ENCODE peak calls at places on chromosome 5, in six cellular contexts. Y is GM12891, W is K562, E is HepG2, V is H1, R is GM12878. L is an unnamed sample.

GRCh38 chr5:67963789-67964519 is 251.6 kb upstream of the PIK3R1 start:
- DNase-seq in V (no peak), W (no peak), Y (no peak), R (no peak), E (no peak), L (no peak)

GRCh38 chr5:120614512-120614911 is 150.4 kb downstream of the PRR16 start:
- DNase-seq in R (no peak), E (no peak), Y (no peak), W (no peak), V (no peak), L (no peak)

GRCh38 chr5:17992296-17992695 is 358.0 kb downstream of the TAF11L14 start:
- DNase-seq in Y (no peak), R (no peak), E (no peak), W (no peak), V (no peak), L (no peak)

GRCh38 chr5:159616967-159617366 is 286.7 kb upstream of the IL12B start:
- DNase-seq in Y (no peak), E (no peak), R (no peak), V (no peak), W (no peak), L (no peak)

GRCh38 chr5:136191304-136192014 is 1.5 kb downstream of the SMIM32 start:
- DNase-seq in W (no peak), Y (no peak), R (no peak), V (no peak), E (no peak), L (no peak)

GRCh38 chr5:7363067-7363677 is 32.8 kb upstream of the ADCY2 start:
- DNase-seq in W (no peak), Y (no peak), R (no peak), E (no peak), V (no peak), L (no peak)

GRCh38 chr5:179806250-179807045 is at the start of gene MGAT4B:
- DNase-seq in W (peak; percentile 87), E (no peak), R (no peak), V (no peak), Y (peak; percentile 91), L (peak; percentile 91)

GRCh38 chr5:55188656-55189380 is 15.8 kb upstream of the CDC20B start:
- DNase-seq in V (no peak), R (no peak), Y (no peak), E (no peak), W (no peak), L (no peak)

GRCh38 chr5:135030123-135030517 is 3.9 kb downstream of the PITX1 start:
- DNase-seq in E (no peak), V (no peak), W (no peak), R (no peak), Y (no peak), L (no peak)

GRCh38 chr5:85293139-85293785 is 908.6 kb upstream of the EDIL3 start:
- DNase-seq in R (no peak), W (no peak), V (no peak), Y (no peak), E (peak; percentile 11), L (no peak)

GRCh38 chr5:120464627-120465280 is 654 bp downstream of the PRR16 start:
- DNase-seq in R (no peak), Y (no peak), E (no peak), V (no peak), W (peak; percentile 52), L (no peak)

GRCh38 chr5:172779968-172780350 is 9.0 kb upstream of the DUSP1 start:
- DNase-seq in Y (no peak), R (no peak), V (no peak), W (no peak), E (peak; percentile 66), L (no peak)

GRCh38 chr5:106759152-106759551 is 911.6 kb downstream of the EFNA5 start:
- DNase-seq in E (no peak), Y (no peak), V (no peak), R (no peak), W (no peak), L (no peak)

GRCh38 chr5:54667136-54667535 is 149.6 kb downstream of the SNX18 start:
- DNase-seq in V (no peak), Y (no peak), W (no peak), R (no peak), E (no peak), L (no peak)

GRCh38 chr5:75717082-75717922 is at the start of gene POC5:
- DNase-seq in E (peak; percentile 96), Y (peak; percentile 70), V (peak; percentile 94), W (peak; percentile 98), R (peak; percentile 91), L (peak; percentile 76)

GRCh38 chr5:67050125-67050524 is 146.5 kb downstream of the CD180 start:
- DNase-seq in E (no peak), Y (no peak), R (no peak), V (no peak), W (no peak), L (no peak)

GRCh38 chr5:30050056-30050815 is 1143.2 kb upstream of the CDH6 start:
- DNase-seq in R (no peak), W (no peak), E (no peak), Y (no peak), V (no peak), L (no peak)

GRCh38 chr5:116421080-116421629 is 153.5 kb downstream of the SEMA6A start:
- DNase-seq in W (peak; percentile 25), V (no peak), E (no peak), R (no peak), Y (no peak), L (no peak)

GRCh38 chr5:53643445-53643844 is 83.0 kb downstream of the NDUFS4 start:
- DNase-seq in E (no peak), W (no peak), V (no peak), R (no peak), Y (no peak), L (no peak)

GRCh38 chr5:153147891-153148623 is 342.4 kb upstream of the GRIA1 start:
- DNase-seq in R (no peak), W (peak; percentile 1), Y (no peak), E (peak; percentile 11), V (no peak), L (peak; percentile 0)

GRCh38 chr5:113056988-113057387 is 80.4 kb downstream of the DCP2 start:
- DNase-seq in V (no peak), R (no peak), Y (no peak), E (no peak), W (no peak), L (no peak)

GRCh38 chr5:76492819-76493189 is 89.7 kb downstream of the IQGAP2 start:
- DNase-seq in W (no peak), Y (no peak), V (no peak), R (no peak), E (no peak), L (no peak)

GRCh38 chr5:54785729-54786548 is 199.5 kb downstream of the ESM1 start:
- DNase-seq in Y (no peak), R (peak; percentile 45), V (no peak), W (peak; percentile 85), E (no peak), L (no peak)

GRCh38 chr5:154210163-154210562 is 19.6 kb downstream of the GALNT10 start:
- DNase-seq in V (no peak), W (no peak), E (no peak), R (no peak), Y (no peak), L (no peak)

GRCh38 chr5:147483961-147484707 is 25.7 kb downstream of the DPYSL3 start:
- DNase-seq in E (no peak), Y (no peak), V (no peak), W (no peak), R (no peak), L (no peak)

GRCh38 chr5:170563808-170564207 is 60.0 kb downstream of the KCNIP1 start:
- DNase-seq in R (no peak), E (no peak), V (no peak), Y (no peak), W (no peak), L (no peak)

GRCh38 chr5:170569101-170569500 is 65.3 kb downstream of the KCNIP1 start:
- DNase-seq in Y (no peak), E (no peak), V (no peak), R (no peak), W (no peak), L (no peak)

GRCh38 chr5:170562166-170562565 is 58.3 kb downstream of the KCNIP1 start:
- DNase-seq in Y (no peak), W (no peak), E (no peak), R (no peak), V (no peak), L (no peak)

GRCh38 chr5:170570492-170570891 is 66.7 kb downstream of the KCNIP1 start:
- DNase-seq in W (no peak), V (no peak), E (no peak), R (no peak), Y (no peak), L (no peak)

GRCh38 chr5:170565077-170565476 is 61.3 kb downstream of the KCNIP1 start:
- DNase-seq in R (no peak), W (no peak), V (no peak), Y (no peak), E (no peak), L (no peak)
- TF ChIP-seq TAF1 in R (no peak), W (no peak), V (no peak), Y (no peak), E (no peak), L (no peak)

GRCh38 chr5:168305281-168305680 is 13.8 kb downstream of the WWC1 start:
- DNase-seq in V (no peak), W (no peak), Y (no peak), E (no peak), R (no peak), L (no peak)
- TF ChIP-seq POLR2A in V (no peak), W (no peak), Y (no peak), E (no peak), R (no peak), L (no peak)

GRCh38 chr5:142478116-142478515 is 153.3 kb upstream of the SPRY4 start:
- DNase-seq in Y (no peak), W (no peak), R (no peak), V (no peak), E (no peak), L (no peak)

GRCh38 chr5:142475102-142475501 is 150.3 kb upstream of the SPRY4 start:
- DNase-seq in E (no peak), Y (no peak), V (peak; percentile 64), W (no peak), R (no peak), L (no peak)

GRCh38 chr5:142474426-142474825 is 149.6 kb upstream of the SPRY4 start:
- DNase-seq in W (no peak), E (no peak), Y (no peak), V (no peak), R (no peak), L (no peak)

GRCh38 chr5:142473038-142473437 is 148.2 kb upstream of the SPRY4 start:
- DNase-seq in Y (no peak), E (no peak), W (no peak), R (no peak), V (no peak), L (no peak)

GRCh38 chr5:142472306-142472951 is 147.6 kb upstream of the SPRY4 start:
- DNase-seq in Y (no peak), W (peak; percentile 79), E (peak; percentile 66), V (no peak), R (no peak), L (no peak)
- TF ChIP-seq TAF1 in Y (no peak), W (no peak), E (no peak), V (no peak), R (no peak), L (no peak)

DNA sequence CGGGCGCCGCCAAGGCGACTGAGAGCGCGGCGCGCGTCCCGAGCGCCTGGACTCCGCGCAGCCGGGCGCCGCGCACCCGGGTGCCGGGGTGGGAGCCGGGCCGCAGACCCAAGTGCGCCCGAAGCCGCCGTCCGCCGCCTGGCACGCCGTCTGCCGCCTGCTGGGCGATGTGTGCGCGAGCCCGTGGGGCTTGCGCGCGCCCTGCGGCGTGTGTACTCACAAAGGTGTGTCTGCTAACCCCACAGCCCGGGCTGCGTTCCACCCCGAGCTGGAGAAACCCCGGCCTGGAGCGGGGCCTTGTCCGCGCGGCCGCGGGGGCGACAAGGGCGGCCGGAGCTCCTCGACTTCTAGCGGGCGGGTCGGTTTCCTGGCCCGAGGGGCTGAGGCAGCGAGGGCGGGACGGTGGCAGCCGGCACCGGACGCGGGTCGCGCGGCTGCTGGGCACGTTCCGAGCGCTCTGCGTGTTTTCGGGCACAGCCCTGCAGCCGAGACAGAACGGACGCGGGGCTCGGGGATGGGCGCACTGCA is 1.1 kb upstream of the ZSWIM6 start:
- DNase-seq in E (peak; percentile 31), R (no peak), V (no peak), W (peak; percentile 17), Y (peak; percentile 29), L (peak; percentile 44)
- TF ChIP-seq POLR2A in E (no peak), R (no peak), V (no peak), W (no peak), Y (no peak), L (no peak)